ENCODE peak calls at places on chromosomes 16 and 17, in nine cellular contexts. L, Z, Q, A, P, Y, J, X and I are unnamed samples.

GRCh38 chr17:45164734-45165269 is 3.1 kb downstream of the HEXIM2 start:
- DNase-seq in L (no peak), Z (no peak), Q (no peak), A (no peak), P (no peak), Y (no peak), J (no peak), X (no peak), I (no peak)

GRCh38 chr17:57528084-57528451 is 217.0 kb downstream of the CCDC182 start:
- DNase-seq in L (no peak), Z (no peak), Q (no peak), A (no peak), P (no peak), Y (no peak), J (no peak), X (no peak), I (no peak)

GRCh38 chr17:43316522-43317142 is 82.2 kb upstream of the ARL4D start:
- DNase-seq in L (no peak), Z (no peak), Q (peak), A (no peak), P (peak), Y (no peak), J (peak), X (no peak), I (peak)

GRCh38 chr16:21704733-21705132 is 41.0 kb downstream of the OTOA start:
- DNase-seq in L (no peak), Z (no peak), Q (no peak), A (no peak), P (no peak), Y (no peak), J (peak), X (no peak), I (no peak)

GRCh38 chr17:57911834-57912673 is 43.2 kb downstream of the CUEDC1 start:
- DNase-seq in L (no peak), Z (peak), Q (peak), A (peak), P (no peak), Y (peak), J (peak), X (peak), I (no peak)

GRCh38 chr16:27980919-27981670 is 82.4 kb downstream of the GSG1L start:
- DNase-seq in L (no peak), Z (no peak), Q (no peak), A (no peak), P (no peak), Y (no peak), J (no peak), X (peak), I (no peak)

GRCh38 chr16:12083625-12084024 is 107.1 kb downstream of the SNX29 start:
- DNase-seq in L (no peak), Z (no peak), Q (no peak), A (no peak), P (no peak), Y (no peak), J (no peak), X (peak), I (no peak)

GRCh38 chr17:73657473-73658116 is 13.3 kb upstream of the SDK2 start:
- DNase-seq in L (no peak), Z (no peak), Q (peak), A (peak), P (no peak), Y (peak), J (peak), X (no peak), I (no peak)